ENCODE peak calls at places on chromosomes 6 and 20, in nine cellular contexts. One of them, this sample, is unnamed.

GRCh38 chr20:13396036-13396435 is 175.0 kb downstream of the ISM1 start:
- DNase-seq in cerebellar cortex: no peak
- DNase-seq in activated gamma-delta T cell treated with Interleukin-2 at 50 U/mL for 16 hours: no peak
- DNase-seq in NCI-H2081 treated with DMSO at 0.1 percent for 48 hours: no peak
- DNase-seq in tibial nerve: no peak
- DNase-seq in non-pigmented ciliary epithelial cell: peak
- DNase-seq in naive thymus-derived CD8-positive, alpha-beta T cell: no peak
- DNase-seq in psoas muscle: no peak
- DNase-seq in hepatic stellate cell: no peak
- DNase-seq in this sample: no peak

GRCh38 chr20:50652702-50653294 is 38.5 kb downstream of the RIPOR3 start:
- DNase-seq in NCI-H2081 treated with DMSO at 0.1 percent for 48 hours: no peak
- DNase-seq in cerebellar cortex: no peak
- DNase-seq in activated gamma-delta T cell treated with Interleukin-2 at 50 U/mL for 16 hours: no peak
- DNase-seq in psoas muscle: no peak
- DNase-seq in non-pigmented ciliary epithelial cell: no peak
- DNase-seq in naive thymus-derived CD8-positive, alpha-beta T cell: no peak
- DNase-seq in hepatic stellate cell: peak
- DNase-seq in tibial nerve: no peak
- DNase-seq in this sample: no peak

GRCh38 chr20:1895674-1896496 is 678 bp downstream of the SIRPA start:
- DNase-seq in naive thymus-derived CD8-positive, alpha-beta T cell: no peak
- DNase-seq in psoas muscle: peak
- DNase-seq in non-pigmented ciliary epithelial cell: no peak
- DNase-seq in cerebellar cortex: peak
- DNase-seq in activated gamma-delta T cell treated with Interleukin-2 at 50 U/mL for 16 hours: no peak
- DNase-seq in tibial nerve: no peak
- DNase-seq in NCI-H2081 treated with DMSO at 0.1 percent for 48 hours: no peak
- DNase-seq in hepatic stellate cell: peak
- DNase-seq in this sample: peak

GRCh38 chr20:8757146-8757545 is 311.7 kb upstream of the PLCB4 start:
- DNase-seq in activated gamma-delta T cell treated with Interleukin-2 at 50 U/mL for 16 hours: no peak
- DNase-seq in cerebellar cortex: no peak
- DNase-seq in psoas muscle: no peak
- DNase-seq in hepatic stellate cell: peak
- DNase-seq in NCI-H2081 treated with DMSO at 0.1 percent for 48 hours: no peak
- DNase-seq in tibial nerve: no peak
- DNase-seq in non-pigmented ciliary epithelial cell: no peak
- DNase-seq in naive thymus-derived CD8-positive, alpha-beta T cell: no peak
- DNase-seq in this sample: no peak

GRCh38 chr6:135657207-135657606 is 159.7 kb upstream of the AHI1 start:
- DNase-seq in naive thymus-derived CD8-positive, alpha-beta T cell: no peak
- DNase-seq in cerebellar cortex: no peak
- DNase-seq in tibial nerve: no peak
- DNase-seq in hepatic stellate cell: no peak
- DNase-seq in non-pigmented ciliary epithelial cell: no peak
- DNase-seq in activated gamma-delta T cell treated with Interleukin-2 at 50 U/mL for 16 hours: no peak
- DNase-seq in psoas muscle: no peak
- DNase-seq in NCI-H2081 treated with DMSO at 0.1 percent for 48 hours: no peak
- DNase-seq in this sample: no peak

GRCh38 chr6:2478200-2478599 is 232.8 kb upstream of the GMDS start:
- DNase-seq in hepatic stellate cell: no peak
- DNase-seq in activated gamma-delta T cell treated with Interleukin-2 at 50 U/mL for 16 hours: no peak
- DNase-seq in tibial nerve: no peak
- DNase-seq in cerebellar cortex: peak
- DNase-seq in psoas muscle: no peak
- DNase-seq in NCI-H2081 treated with DMSO at 0.1 percent for 48 hours: no peak
- DNase-seq in non-pigmented ciliary epithelial cell: peak
- DNase-seq in naive thymus-derived CD8-positive, alpha-beta T cell: no peak
- DNase-seq in this sample: no peak

GRCh38 chr6:109456710-109457595 is 1.4 kb upstream of the MICAL1 start:
- DNase-seq in naive thymus-derived CD8-positive, alpha-beta T cell: no peak
- DNase-seq in non-pigmented ciliary epithelial cell: no peak
- DNase-seq in cerebellar cortex: peak
- DNase-seq in tibial nerve: no peak
- DNase-seq in psoas muscle: peak
- DNase-seq in hepatic stellate cell: no peak
- DNase-seq in NCI-H2081 treated with DMSO at 0.1 percent for 48 hours: no peak
- DNase-seq in activated gamma-delta T cell treated with Interleukin-2 at 50 U/mL for 16 hours: no peak
- DNase-seq in this sample: no peak

GRCh38 chr6:88983532-88983931 is 20.1 kb upstream of the RNGTT start:
- DNase-seq in activated gamma-delta T cell treated with Interleukin-2 at 50 U/mL for 16 hours: no peak
- DNase-seq in non-pigmented ciliary epithelial cell: no peak
- DNase-seq in naive thymus-derived CD8-positive, alpha-beta T cell: no peak
- DNase-seq in hepatic stellate cell: peak
- DNase-seq in NCI-H2081 treated with DMSO at 0.1 percent for 48 hours: no peak
- DNase-seq in cerebellar cortex: no peak
- DNase-seq in tibial nerve: no peak
- DNase-seq in psoas muscle: no peak
- DNase-seq in this sample: no peak

GRCh38 chr6:128727500-128727899 is 155.4 kb upstream of the LAMA2 start:
- DNase-seq in naive thymus-derived CD8-positive, alpha-beta T cell: no peak
- DNase-seq in tibial nerve: no peak
- DNase-seq in NCI-H2081 treated with DMSO at 0.1 percent for 48 hours: no peak
- DNase-seq in psoas muscle: no peak
- DNase-seq in activated gamma-delta T cell treated with Interleukin-2 at 50 U/mL for 16 hours: no peak
- DNase-seq in cerebellar cortex: no peak
- DNase-seq in non-pigmented ciliary epithelial cell: no peak
- DNase-seq in hepatic stellate cell: no peak
- DNase-seq in this sample: no peak

GRCh38 chr6:125183391-125183790 is 29.8 kb downstream of the TPD52L1 start:
- DNase-seq in cerebellar cortex: no peak
- DNase-seq in NCI-H2081 treated with DMSO at 0.1 percent for 48 hours: no peak
- DNase-seq in hepatic stellate cell: no peak
- DNase-seq in tibial nerve: no peak
- DNase-seq in non-pigmented ciliary epithelial cell: no peak
- DNase-seq in naive thymus-derived CD8-positive, alpha-beta T cell: no peak
- DNase-seq in activated gamma-delta T cell treated with Interleukin-2 at 50 U/mL for 16 hours: no peak
- DNase-seq in psoas muscle: no peak
- DNase-seq in this sample: no peak

GRCh38 chr20:6590891-6591679 is 176.4 kb upstream of the BMP2 start:
- DNase-seq in non-pigmented ciliary epithelial cell: no peak
- DNase-seq in cerebellar cortex: no peak
- DNase-seq in NCI-H2081 treated with DMSO at 0.1 percent for 48 hours: no peak
- DNase-seq in activated gamma-delta T cell treated with Interleukin-2 at 50 U/mL for 16 hours: no peak
- DNase-seq in naive thymus-derived CD8-positive, alpha-beta T cell: no peak
- DNase-seq in tibial nerve: no peak
- DNase-seq in psoas muscle: no peak
- DNase-seq in hepatic stellate cell: no peak
- DNase-seq in this sample: no peak

GRCh38 chr6:148758492-148758891 is 11.7 kb downstream of the UST start:
- DNase-seq in cerebellar cortex: no peak
- DNase-seq in tibial nerve: no peak
- DNase-seq in hepatic stellate cell: no peak
- DNase-seq in activated gamma-delta T cell treated with Interleukin-2 at 50 U/mL for 16 hours: no peak
- DNase-seq in psoas muscle: no peak
- DNase-seq in naive thymus-derived CD8-positive, alpha-beta T cell: no peak
- DNase-seq in NCI-H2081 treated with DMSO at 0.1 percent for 48 hours: no peak
- DNase-seq in non-pigmented ciliary epithelial cell: no peak
- DNase-seq in this sample: peak

GRCh38 chr6:140464720-140465119 is 1090.3 kb upstream of the CITED2 start:
- DNase-seq in tibial nerve: no peak
- DNase-seq in cerebellar cortex: no peak
- DNase-seq in non-pigmented ciliary epithelial cell: no peak
- DNase-seq in naive thymus-derived CD8-positive, alpha-beta T cell: no peak
- DNase-seq in hepatic stellate cell: no peak
- DNase-seq in NCI-H2081 treated with DMSO at 0.1 percent for 48 hours: no peak
- DNase-seq in psoas muscle: no peak
- DNase-seq in activated gamma-delta T cell treated with Interleukin-2 at 50 U/mL for 16 hours: no peak
- DNase-seq in this sample: no peak

GRCh38 chr20:49584418-49585382 is 16.8 kb upstream of the PTGIS start:
- DNase-seq in hepatic stellate cell: no peak
- DNase-seq in activated gamma-delta T cell treated with Interleukin-2 at 50 U/mL for 16 hours: no peak
- DNase-seq in non-pigmented ciliary epithelial cell: no peak
- DNase-seq in cerebellar cortex: no peak
- DNase-seq in tibial nerve: peak
- DNase-seq in naive thymus-derived CD8-positive, alpha-beta T cell: no peak
- DNase-seq in psoas muscle: no peak
- DNase-seq in NCI-H2081 treated with DMSO at 0.1 percent for 48 hours: no peak
- DNase-seq in this sample: no peak

GRCh38 chr6:13814938-13815575 is 700 bp upstream of the MCUR1 start:
- DNase-seq in cerebellar cortex: no peak
- DNase-seq in psoas muscle: no peak
- DNase-seq in non-pigmented ciliary epithelial cell: no peak
- DNase-seq in naive thymus-derived CD8-positive, alpha-beta T cell: no peak
- DNase-seq in hepatic stellate cell: no peak
- DNase-seq in NCI-H2081 treated with DMSO at 0.1 percent for 48 hours: no peak
- DNase-seq in activated gamma-delta T cell treated with Interleukin-2 at 50 U/mL for 16 hours: no peak
- DNase-seq in tibial nerve: no peak
- DNase-seq in this sample: peak

GRCh38 chr6:75204222-75204958 is 1.5 kb downstream of the COL12A1 start:
- DNase-seq in psoas muscle: peak
- DNase-seq in tibial nerve: peak
- DNase-seq in naive thymus-derived CD8-positive, alpha-beta T cell: no peak
- DNase-seq in NCI-H2081 treated with DMSO at 0.1 percent for 48 hours: no peak
- DNase-seq in hepatic stellate cell: peak
- DNase-seq in activated gamma-delta T cell treated with Interleukin-2 at 50 U/mL for 16 hours: no peak
- DNase-seq in cerebellar cortex: peak
- DNase-seq in non-pigmented ciliary epithelial cell: no peak
- DNase-seq in this sample: peak

GRCh38 chr6:12291785-12292604 is 1.8 kb downstream of the EDN1 start:
- DNase-seq in naive thymus-derived CD8-positive, alpha-beta T cell: no peak
- DNase-seq in psoas muscle: no peak
- DNase-seq in hepatic stellate cell: no peak
- DNase-seq in tibial nerve: no peak
- DNase-seq in cerebellar cortex: peak
- DNase-seq in non-pigmented ciliary epithelial cell: no peak
- DNase-seq in activated gamma-delta T cell treated with Interleukin-2 at 50 U/mL for 16 hours: no peak
- DNase-seq in NCI-H2081 treated with DMSO at 0.1 percent for 48 hours: no peak
- DNase-seq in this sample: no peak

GRCh38 chr6:132961122-132961521 is 146.8 kb downstream of the RPS12 start:
- DNase-seq in tibial nerve: no peak
- DNase-seq in non-pigmented ciliary epithelial cell: no peak
- DNase-seq in naive thymus-derived CD8-positive, alpha-beta T cell: no peak
- DNase-seq in psoas muscle: no peak
- DNase-seq in cerebellar cortex: no peak
- DNase-seq in NCI-H2081 treated with DMSO at 0.1 percent for 48 hours: no peak
- DNase-seq in activated gamma-delta T cell treated with Interleukin-2 at 50 U/mL for 16 hours: no peak
- DNase-seq in hepatic stellate cell: no peak
- DNase-seq in this sample: no peak

GRCh38 chr6:161189891-161190290 is 84.0 kb downstream of the AGPAT4 start:
- DNase-seq in NCI-H2081 treated with DMSO at 0.1 percent for 48 hours: no peak
- DNase-seq in activated gamma-delta T cell treated with Interleukin-2 at 50 U/mL for 16 hours: no peak
- DNase-seq in tibial nerve: no peak
- DNase-seq in hepatic stellate cell: no peak
- DNase-seq in non-pigmented ciliary epithelial cell: no peak
- DNase-seq in cerebellar cortex: no peak
- DNase-seq in psoas muscle: no peak
- DNase-seq in naive thymus-derived CD8-positive, alpha-beta T cell: no peak
- DNase-seq in this sample: no peak

GRCh38 chr20:568865-569415 is 25.4 kb upstream of the CSNK2A1 start:
- DNase-seq in cerebellar cortex: no peak
- DNase-seq in activated gamma-delta T cell treated with Interleukin-2 at 50 U/mL for 16 hours: no peak
- DNase-seq in hepatic stellate cell: no peak
- DNase-seq in NCI-H2081 treated with DMSO at 0.1 percent for 48 hours: no peak
- DNase-seq in naive thymus-derived CD8-positive, alpha-beta T cell: no peak
- DNase-seq in non-pigmented ciliary epithelial cell: no peak
- DNase-seq in tibial nerve: no peak
- DNase-seq in psoas muscle: no peak
- DNase-seq in this sample: no peak

GRCh38 chr20:64165866-64166600 is 1.8 kb downstream of the MYT1 start:
- DNase-seq in NCI-H2081 treated with DMSO at 0.1 percent for 48 hours: no peak
- DNase-seq in tibial nerve: no peak
- DNase-seq in hepatic stellate cell: no peak
- DNase-seq in psoas muscle: no peak
- DNase-seq in activated gamma-delta T cell treated with Interleukin-2 at 50 U/mL for 16 hours: no peak
- DNase-seq in cerebellar cortex: peak
- DNase-seq in non-pigmented ciliary epithelial cell: no peak
- DNase-seq in naive thymus-derived CD8-positive, alpha-beta T cell: no peak
- DNase-seq in this sample: no peak

GRCh38 chr6:129890164-129890563 is 29.0 kb upstream of the TMEM244 start:
- DNase-seq in tibial nerve: no peak
- DNase-seq in hepatic stellate cell: no peak
- DNase-seq in non-pigmented ciliary epithelial cell: no peak
- DNase-seq in psoas muscle: no peak
- DNase-seq in NCI-H2081 treated with DMSO at 0.1 percent for 48 hours: no peak
- DNase-seq in activated gamma-delta T cell treated with Interleukin-2 at 50 U/mL for 16 hours: no peak
- DNase-seq in cerebellar cortex: no peak
- DNase-seq in naive thymus-derived CD8-positive, alpha-beta T cell: no peak
- DNase-seq in this sample: no peak

This sample was measured in B cell.